ENCODE peak calls at places on chromosome 19, in five cellular contexts. One of them, this sample, is unnamed.

GRCh38 chr19:43425567-43426392 is 11.1 kb downstream of the TEX101 start:
- DNase-seq in body of pancreas: peak
- DNase-seq in BJ: no peak
- DNase-seq in heart left ventricle: no peak
- DNase-seq in fibroblast of pulmonary artery: peak
- DNase-seq in this sample: no peak

GRCh38 chr19:16216744-16217670 is 19.3 kb downstream of the AP1M1 start:
- DNase-seq in heart left ventricle: no peak
- DNase-seq in fibroblast of pulmonary artery: no peak
- DNase-seq in body of pancreas: peak
- DNase-seq in BJ: no peak
- DNase-seq in this sample: no peak

GRCh38 chr19:18895038-18895827 is 725 bp downstream of the CERS1 start:
- DNase-seq in body of pancreas: peak
- DNase-seq in heart left ventricle: no peak
- DNase-seq in BJ: no peak
- DNase-seq in fibroblast of pulmonary artery: peak
- DNase-seq in this sample: no peak

GRCh38 chr19:5632241-5632612 is 9.3 kb downstream of the SAFB start:
- DNase-seq in heart left ventricle: no peak
- DNase-seq in fibroblast of pulmonary artery: no peak
- DNase-seq in body of pancreas: no peak
- DNase-seq in BJ: no peak
- DNase-seq in this sample: no peak

GRCh38 chr19:35921012-35921411 is 12.9 kb upstream of the TYROBP start:
- DNase-seq in BJ: no peak
- DNase-seq in body of pancreas: no peak
- DNase-seq in fibroblast of pulmonary artery: no peak
- DNase-seq in heart left ventricle: no peak
- DNase-seq in this sample: no peak

GRCh38 chr19:42122691-42123607 is 9.3 kb downstream of the POU2F2 start:
- DNase-seq in fibroblast of pulmonary artery: no peak
- DNase-seq in body of pancreas: no peak
- DNase-seq in heart left ventricle: no peak
- DNase-seq in BJ: no peak
- DNase-seq in this sample: no peak

GRCh38 chr19:8158411-8159074 is 9.2 kb upstream of the FBN3 start:
- DNase-seq in heart left ventricle: no peak
- DNase-seq in BJ: no peak
- DNase-seq in fibroblast of pulmonary artery: peak
- DNase-seq in body of pancreas: peak
- DNase-seq in this sample: no peak

GRCh38 chr19:19256072-19256969 is 16.8 kb downstream of the TM6SF2 start:
- DNase-seq in heart left ventricle: no peak
- DNase-seq in body of pancreas: no peak
- DNase-seq in BJ: no peak
- DNase-seq in fibroblast of pulmonary artery: peak
- DNase-seq in this sample: no peak

GRCh38 chr19:33174186-33174585 is 19.9 kb upstream of the LRP3 start:
- DNase-seq in BJ: no peak
- DNase-seq in fibroblast of pulmonary artery: no peak
- DNase-seq in heart left ventricle: no peak
- DNase-seq in body of pancreas: no peak
- DNase-seq in this sample: no peak

GRCh38 chr19:55095260-55096060 is 19.8 kb downstream of the EPS8L1 start:
- DNase-seq in body of pancreas: no peak
- DNase-seq in fibroblast of pulmonary artery: no peak
- DNase-seq in heart left ventricle: peak
- DNase-seq in BJ: no peak
- DNase-seq in this sample: no peak

GRCh38 chr19:42111384-42111783 is 20.9 kb downstream of the POU2F2 start:
- DNase-seq in heart left ventricle: no peak
- DNase-seq in BJ: no peak
- DNase-seq in fibroblast of pulmonary artery: peak
- DNase-seq in body of pancreas: no peak
- DNase-seq in this sample: peak

GRCh38 chr19:16017138-16017490 is 59.2 kb upstream of the TPM4 start:
- DNase-seq in body of pancreas: no peak
- DNase-seq in fibroblast of pulmonary artery: no peak
- DNase-seq in heart left ventricle: no peak
- DNase-seq in BJ: no peak
- DNase-seq in this sample: no peak

GRCh38 chr19:31340059-31341025 is 8.9 kb downstream of the TSHZ3 start:
- DNase-seq in BJ: peak
- DNase-seq in body of pancreas: no peak
- DNase-seq in heart left ventricle: no peak
- DNase-seq in fibroblast of pulmonary artery: peak
- DNase-seq in this sample: peak

GRCh38 chr19:30791116-30791515 is 418.9 kb downstream of the ZNF536 start:
- DNase-seq in heart left ventricle: no peak
- DNase-seq in fibroblast of pulmonary artery: no peak
- DNase-seq in BJ: no peak
- DNase-seq in body of pancreas: no peak
- DNase-seq in this sample: no peak

GRCh38 chr19:55591555-55591954 is 7.8 kb downstream of the FIZ1 start:
- DNase-seq in heart left ventricle: no peak
- DNase-seq in fibroblast of pulmonary artery: no peak
- DNase-seq in BJ: no peak
- DNase-seq in body of pancreas: no peak
- DNase-seq in this sample: no peak

GRCh38 chr19:16325671-16326400 is 1.2 kb downstream of the KLF2 start:
- DNase-seq in BJ: no peak
- DNase-seq in fibroblast of pulmonary artery: peak
- DNase-seq in body of pancreas: no peak
- DNase-seq in heart left ventricle: peak
- DNase-seq in this sample: no peak

GRCh38 chr19:46015080-46015960 is 7.5 kb downstream of the PGLYRP1 start:
- DNase-seq in fibroblast of pulmonary artery: peak
- DNase-seq in BJ: no peak
- DNase-seq in body of pancreas: peak
- DNase-seq in heart left ventricle: peak
- DNase-seq in this sample: no peak
- H3K4me3 ChIP-seq in fibroblast of pulmonary artery: no peak
- H3K4me3 ChIP-seq in BJ: peak
- H3K4me3 ChIP-seq in body of pancreas: no peak
- H3K4me3 ChIP-seq in heart left ventricle: peak
- H3K4me3 ChIP-seq in this sample: no peak

DNA sequence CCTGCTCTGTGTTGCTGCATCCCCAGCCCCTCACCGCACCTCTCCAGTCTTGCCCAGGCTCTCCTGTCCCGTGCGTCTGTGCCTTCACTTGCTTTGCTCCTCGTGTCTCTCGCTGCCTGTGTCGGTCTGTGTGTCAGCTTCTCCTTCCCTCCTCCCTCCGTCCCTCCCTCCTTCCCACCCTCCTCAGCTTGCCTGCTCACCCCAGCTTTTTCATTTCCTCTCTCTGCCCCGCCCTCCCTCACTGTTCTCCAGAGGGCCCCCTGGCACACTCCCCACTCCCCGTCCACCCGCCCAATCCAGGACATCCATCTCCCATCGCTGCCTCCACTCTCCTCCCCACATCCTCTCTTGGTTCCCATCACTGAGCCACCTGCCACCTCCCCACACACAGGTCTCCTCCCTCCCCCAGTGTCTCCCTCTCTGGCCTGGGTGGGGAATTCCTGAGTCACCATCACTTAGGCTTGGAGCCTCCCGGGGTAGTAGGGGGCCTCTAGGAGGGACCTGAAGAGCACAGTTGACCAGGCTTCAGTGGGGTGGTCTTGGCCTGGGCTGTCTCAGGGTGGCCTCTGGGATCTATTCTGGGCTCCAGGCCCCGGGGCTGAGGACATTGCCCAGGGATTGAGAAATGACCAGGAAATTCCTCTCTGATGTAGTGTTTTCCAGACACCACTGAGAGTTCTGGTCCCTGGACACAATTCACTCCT is at the start of gene PTGIR:
- DNase-seq in heart left ventricle: peak
- DNase-seq in body of pancreas: peak
- DNase-seq in fibroblast of pulmonary artery: peak
- DNase-seq in BJ: no peak
- DNase-seq in this sample: no peak
- TF ChIP-seq CTCF in heart left ventricle: no peak
- TF ChIP-seq CTCF in body of pancreas: no peak
- TF ChIP-seq CTCF in fibroblast of pulmonary artery: no peak
- TF ChIP-seq CTCF in BJ: no peak
- TF ChIP-seq CTCF in this sample: peak

DNA sequence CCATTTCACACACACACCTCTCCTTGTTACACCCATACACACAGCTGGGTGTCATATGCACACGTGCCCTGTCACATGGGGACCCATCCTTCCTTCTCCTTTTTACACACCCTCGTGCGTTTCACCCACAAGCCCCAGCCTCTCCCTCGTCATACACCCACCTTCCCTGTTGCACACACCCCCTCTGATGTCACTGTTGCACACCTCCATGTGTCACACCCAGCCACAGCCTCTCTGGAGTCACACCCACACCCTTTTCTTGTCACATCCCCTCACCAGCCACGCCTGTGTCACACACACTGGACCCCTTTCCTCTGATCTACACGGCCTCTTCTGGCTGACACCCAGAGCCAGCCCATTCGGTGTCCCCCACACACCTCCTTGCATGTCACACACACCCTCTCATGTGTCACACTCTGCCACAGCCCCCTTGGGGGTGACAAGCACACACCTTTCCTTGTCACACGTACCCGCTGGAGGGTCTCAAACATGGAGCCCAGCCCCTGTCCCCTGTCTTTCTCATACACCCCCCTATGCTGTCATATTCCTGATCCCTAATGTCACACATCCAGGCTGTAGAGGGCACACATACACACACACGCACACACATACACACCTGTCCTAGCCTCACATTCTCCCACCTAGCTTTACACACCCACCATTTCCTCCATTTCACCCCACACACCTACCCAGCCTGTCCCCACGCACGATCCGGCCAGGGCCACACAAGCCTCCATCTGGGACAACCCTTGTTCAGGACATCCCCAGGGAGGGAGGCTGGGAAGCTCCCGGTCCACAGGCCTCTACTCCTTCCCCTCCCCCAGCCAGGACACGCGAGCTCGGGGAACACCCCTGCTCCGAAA is 1.4 kb downstream of the NOVA2 start:
- DNase-seq in fibroblast of pulmonary artery: no peak
- DNase-seq in BJ: no peak
- DNase-seq in body of pancreas: no peak
- DNase-seq in heart left ventricle: no peak
- DNase-seq in this sample: no peak
- H3K4me3 ChIP-seq in fibroblast of pulmonary artery: peak
- H3K4me3 ChIP-seq in BJ: no peak
- H3K4me3 ChIP-seq in body of pancreas: no peak
- H3K4me3 ChIP-seq in heart left ventricle: peak
- H3K4me3 ChIP-seq in this sample: no peak

GRCh38 chr19:3528080-3528479 is 10.9 kb upstream of the TEKTIP1 start:
- DNase-seq in BJ: no peak
- DNase-seq in heart left ventricle: no peak
- DNase-seq in body of pancreas: no peak
- DNase-seq in fibroblast of pulmonary artery: no peak
- DNase-seq in this sample: no peak

GRCh38 chr19:3525052-3525451 is 13.9 kb upstream of the TEKTIP1 start:
- DNase-seq in body of pancreas: no peak
- DNase-seq in heart left ventricle: no peak
- DNase-seq in BJ: no peak
- DNase-seq in fibroblast of pulmonary artery: no peak
- DNase-seq in this sample: no peak

GRCh38 chr19:3528539-3529211 is 10.3 kb upstream of the TEKTIP1 start:
- DNase-seq in heart left ventricle: no peak
- DNase-seq in fibroblast of pulmonary artery: no peak
- DNase-seq in body of pancreas: no peak
- DNase-seq in BJ: no peak
- DNase-seq in this sample: no peak

GRCh38 chr19:3527250-3527910 is 11.6 kb upstream of the TEKTIP1 start:
- DNase-seq in body of pancreas: no peak
- DNase-seq in heart left ventricle: no peak
- DNase-seq in fibroblast of pulmonary artery: no peak
- DNase-seq in BJ: no peak
- DNase-seq in this sample: no peak

GRCh38 chr19:3526507-3527244 is 12.3 kb upstream of the TEKTIP1 start:
- DNase-seq in BJ: no peak
- DNase-seq in fibroblast of pulmonary artery: no peak
- DNase-seq in body of pancreas: no peak
- DNase-seq in heart left ventricle: no peak
- DNase-seq in this sample: no peak
- TF ChIP-seq CTCF in BJ: no peak
- TF ChIP-seq CTCF in fibroblast of pulmonary artery: no peak
- TF ChIP-seq CTCF in body of pancreas: no peak
- TF ChIP-seq CTCF in heart left ventricle: no peak
- TF ChIP-seq CTCF in this sample: no peak

DNA sequence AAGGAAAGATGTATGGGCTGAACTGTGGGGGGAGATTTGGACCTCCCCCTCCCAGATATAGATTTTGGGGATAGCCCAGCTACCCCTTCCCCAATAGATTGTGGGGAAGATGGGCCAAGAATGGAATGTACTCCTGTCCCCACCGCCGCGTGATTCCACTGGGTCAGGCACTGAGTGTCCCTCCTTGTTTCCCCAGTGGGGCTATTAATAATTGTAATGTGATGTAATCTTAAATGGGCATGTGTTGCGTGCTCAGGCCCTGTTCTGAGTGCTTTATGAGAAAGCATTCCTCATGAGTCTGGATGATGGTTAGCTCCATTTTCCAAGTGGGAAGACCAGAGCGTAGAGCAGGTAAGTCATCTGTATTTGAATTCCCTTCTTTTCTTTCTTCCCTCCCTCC is 1.4 kb downstream of the PSMD8 start:
- DNase-seq in heart left ventricle: no peak
- DNase-seq in BJ: no peak
- DNase-seq in body of pancreas: no peak
- DNase-seq in fibroblast of pulmonary artery: no peak
- DNase-seq in this sample: no peak
- H3K4me3 ChIP-seq in heart left ventricle: peak
- H3K4me3 ChIP-seq in BJ: peak
- H3K4me3 ChIP-seq in body of pancreas: no peak
- H3K4me3 ChIP-seq in fibroblast of pulmonary artery: peak
- H3K4me3 ChIP-seq in this sample: peak